ENCODE peak calls at places on chromosome 1, in six cellular contexts. One of them, this sample, is unnamed.

GRCh38 chr1:175984813-175985212 is 222.3 kb downstream of the COP1 start:
- DNase-seq in left lung: no peak
- DNase-seq in heart right ventricle: no peak
- DNase-seq in OCI-LY7: no peak
- DNase-seq in GM12865: no peak
- DNase-seq in psoas muscle: no peak
- DNase-seq in this sample: no peak

GRCh38 chr1:113423826-113424225 is 33.5 kb downstream of the MAGI3 start:
- DNase-seq in left lung: no peak
- DNase-seq in heart right ventricle: no peak
- DNase-seq in OCI-LY7: no peak
- DNase-seq in GM12865: no peak
- DNase-seq in psoas muscle: no peak
- DNase-seq in this sample: no peak

GRCh38 chr1:181179980-181180964 is 91.8 kb downstream of the IER5 start:
- DNase-seq in left lung: no peak
- DNase-seq in heart right ventricle: peak
- DNase-seq in OCI-LY7: no peak
- DNase-seq in GM12865: peak
- DNase-seq in psoas muscle: peak
- DNase-seq in this sample: peak

GRCh38 chr1:17136936-17137335 is 17.7 kb upstream of the PADI2 start:
- DNase-seq in left lung: no peak
- DNase-seq in heart right ventricle: no peak
- DNase-seq in OCI-LY7: no peak
- DNase-seq in GM12865: no peak
- DNase-seq in psoas muscle: no peak
- DNase-seq in this sample: no peak

GRCh38 chr1:119549719-119550141 is 42.7 kb downstream of the HSD3B1 start:
- DNase-seq in left lung: peak
- DNase-seq in heart right ventricle: peak
- DNase-seq in OCI-LY7: peak
- DNase-seq in GM12865: peak
- DNase-seq in psoas muscle: no peak
- DNase-seq in this sample: no peak

GRCh38 chr1:119327436-119328155 is 41.0 kb upstream of the HAO2 start:
- DNase-seq in left lung: no peak
- DNase-seq in heart right ventricle: no peak
- DNase-seq in OCI-LY7: no peak
- DNase-seq in GM12865: peak
- DNase-seq in psoas muscle: peak
- DNase-seq in this sample: no peak

GRCh38 chr1:22048351-22049192 is 3.9 kb upstream of the CDC42 start:
- DNase-seq in left lung: peak
- DNase-seq in heart right ventricle: no peak
- DNase-seq in OCI-LY7: peak
- DNase-seq in GM12865: peak
- DNase-seq in psoas muscle: no peak
- DNase-seq in this sample: no peak

GRCh38 chr1:206050655-206051235 is 2.2 kb upstream of the RHEX start:
- DNase-seq in left lung: peak
- DNase-seq in heart right ventricle: no peak
- DNase-seq in OCI-LY7: peak
- DNase-seq in GM12865: peak
- DNase-seq in psoas muscle: no peak
- DNase-seq in this sample: no peak

GRCh38 chr1:219330669-219331068 is 157.0 kb downstream of the LYPLAL1 start:
- DNase-seq in left lung: no peak
- DNase-seq in heart right ventricle: no peak
- DNase-seq in OCI-LY7: no peak
- DNase-seq in GM12865: no peak
- DNase-seq in psoas muscle: no peak
- DNase-seq in this sample: no peak

GRCh38 chr1:246728311-246728710 is 4.1 kb downstream of the SCCPDH start:
- DNase-seq in left lung: no peak
- DNase-seq in heart right ventricle: no peak
- DNase-seq in OCI-LY7: no peak
- DNase-seq in GM12865: no peak
- DNase-seq in psoas muscle: no peak
- DNase-seq in this sample: no peak

GRCh38 chr1:239899747-239900146 is 191.9 kb upstream of the FMN2 start:
- DNase-seq in left lung: no peak
- DNase-seq in heart right ventricle: no peak
- DNase-seq in OCI-LY7: no peak
- DNase-seq in GM12865: no peak
- DNase-seq in psoas muscle: no peak
- DNase-seq in this sample: no peak
- TF ChIP-seq CTCF in left lung: no peak
- TF ChIP-seq CTCF in heart right ventricle: no peak
- TF ChIP-seq CTCF in OCI-LY7: no peak
- TF ChIP-seq CTCF in GM12865: no peak
- TF ChIP-seq CTCF in psoas muscle: no peak
- TF ChIP-seq CTCF in this sample: no peak

GRCh38 chr1:18855573-18855972 is 3.9 kb downstream of the TAS1R2 start:
- DNase-seq in left lung: no peak
- DNase-seq in heart right ventricle: no peak
- DNase-seq in OCI-LY7: no peak
- DNase-seq in GM12865: no peak
- DNase-seq in psoas muscle: no peak
- DNase-seq in this sample: no peak

GRCh38 chr1:18852501-18852900 is 7.0 kb downstream of the TAS1R2 start:
- DNase-seq in left lung: no peak
- DNase-seq in heart right ventricle: no peak
- DNase-seq in OCI-LY7: no peak
- DNase-seq in GM12865: no peak
- DNase-seq in psoas muscle: no peak
- DNase-seq in this sample: no peak

GRCh38 chr1:18858070-18858688 is 1.3 kb downstream of the TAS1R2 start:
- DNase-seq in left lung: no peak
- DNase-seq in heart right ventricle: no peak
- DNase-seq in OCI-LY7: no peak
- DNase-seq in GM12865: no peak
- DNase-seq in psoas muscle: no peak
- DNase-seq in this sample: no peak

GRCh38 chr1:18856435-18856834 is 3.0 kb downstream of the TAS1R2 start:
- DNase-seq in left lung: no peak
- DNase-seq in heart right ventricle: no peak
- DNase-seq in OCI-LY7: no peak
- DNase-seq in GM12865: no peak
- DNase-seq in psoas muscle: no peak
- DNase-seq in this sample: no peak

GRCh38 chr1:18854331-18855025 is 5.0 kb downstream of the TAS1R2 start:
- DNase-seq in left lung: no peak
- DNase-seq in heart right ventricle: no peak
- DNase-seq in OCI-LY7: no peak
- DNase-seq in GM12865: no peak
- DNase-seq in psoas muscle: no peak
- DNase-seq in this sample: no peak
- TF ChIP-seq CTCF in left lung: no peak
- TF ChIP-seq CTCF in heart right ventricle: no peak
- TF ChIP-seq CTCF in OCI-LY7: no peak
- TF ChIP-seq CTCF in GM12865: no peak
- TF ChIP-seq CTCF in psoas muscle: no peak
- TF ChIP-seq CTCF in this sample: no peak

GRCh38 chr1:44237721-44238457 is 24.6 kb downstream of the DMAP1 start:
- DNase-seq in left lung: no peak
- DNase-seq in heart right ventricle: no peak
- DNase-seq in OCI-LY7: peak
- DNase-seq in GM12865: peak
- DNase-seq in psoas muscle: no peak
- DNase-seq in this sample: no peak
- TF ChIP-seq CTCF in left lung: peak
- TF ChIP-seq CTCF in heart right ventricle: no peak
- TF ChIP-seq CTCF in OCI-LY7: peak
- TF ChIP-seq CTCF in GM12865: peak
- TF ChIP-seq CTCF in psoas muscle: peak
- TF ChIP-seq CTCF in this sample: no peak

GRCh38 chr1:183946309-183946591 is 91.3 kb downstream of the COLGALT2 start:
- DNase-seq in left lung: no peak
- DNase-seq in heart right ventricle: no peak
- DNase-seq in OCI-LY7: no peak
- DNase-seq in GM12865: no peak
- DNase-seq in psoas muscle: no peak
- DNase-seq in this sample: no peak

GRCh38 chr1:183945432-183946308 is 91.9 kb downstream of the COLGALT2 start:
- DNase-seq in left lung: no peak
- DNase-seq in heart right ventricle: no peak
- DNase-seq in OCI-LY7: no peak
- DNase-seq in GM12865: no peak
- DNase-seq in psoas muscle: no peak
- DNase-seq in this sample: no peak

DNA sequence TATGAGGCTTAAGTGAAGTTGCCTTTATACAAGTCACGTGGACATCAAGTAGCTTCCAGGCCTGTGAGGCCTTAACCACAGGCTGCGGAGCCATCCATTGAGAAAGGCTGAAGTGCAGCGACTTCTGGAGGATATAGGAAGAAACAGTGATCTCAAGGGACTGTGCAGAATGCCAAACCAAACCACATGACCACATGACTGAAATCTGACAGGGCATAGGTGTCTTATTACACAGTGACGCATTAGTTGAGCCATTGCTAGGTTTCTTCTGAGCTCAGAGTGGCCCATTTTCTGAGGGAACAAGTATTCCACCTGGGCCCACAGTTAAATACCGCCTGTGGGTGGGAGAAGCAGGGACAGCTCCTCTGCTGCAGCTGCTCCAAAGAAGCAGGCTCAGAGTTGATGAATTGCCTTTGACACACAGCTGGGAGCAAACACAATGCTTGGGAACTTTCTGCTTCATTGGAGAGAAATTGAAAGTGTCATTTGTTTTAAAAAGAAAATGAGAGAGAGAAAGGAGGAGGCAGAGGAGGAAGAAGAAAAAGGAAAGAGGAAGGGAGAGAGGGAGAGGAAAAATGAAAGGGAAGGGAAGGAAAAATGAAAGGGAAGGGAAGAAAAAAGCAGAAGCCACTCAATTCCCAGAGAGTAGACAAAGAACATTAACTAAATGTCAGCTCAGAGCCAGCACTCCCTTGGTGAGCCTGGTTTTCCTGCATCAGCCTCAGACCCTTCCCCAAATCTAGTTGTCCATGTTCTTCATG is 94.4 kb downstream of the COLGALT2 start:
- DNase-seq in left lung: peak
- DNase-seq in heart right ventricle: peak
- DNase-seq in OCI-LY7: no peak
- DNase-seq in GM12865: peak
- DNase-seq in psoas muscle: peak
- DNase-seq in this sample: no peak
- TF ChIP-seq CTCF in left lung: no peak
- TF ChIP-seq CTCF in heart right ventricle: no peak
- TF ChIP-seq CTCF in OCI-LY7: no peak
- TF ChIP-seq CTCF in GM12865: no peak
- TF ChIP-seq CTCF in psoas muscle: no peak
- TF ChIP-seq CTCF in this sample: no peak

DNA sequence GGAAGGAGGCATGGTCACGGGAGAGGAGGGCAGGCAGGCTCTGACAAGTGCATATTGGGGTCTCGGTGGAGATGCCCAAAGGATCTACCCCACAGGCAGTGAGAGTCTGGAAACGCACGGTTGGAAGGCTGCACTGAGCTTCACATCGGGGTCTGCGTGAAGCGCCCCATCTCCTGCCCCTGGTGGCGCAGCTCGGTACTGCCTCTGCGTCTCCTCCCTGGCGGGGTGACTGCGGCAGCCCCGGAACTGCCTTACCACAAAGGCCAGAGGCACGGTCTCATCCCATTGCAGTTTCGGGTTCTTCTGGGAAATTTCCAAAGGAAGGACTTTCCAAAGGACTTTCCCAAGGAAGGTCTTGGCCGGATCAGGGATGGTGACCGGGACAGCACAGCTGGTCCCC is 69.2 kb upstream of the AJAP1 start:
- DNase-seq in left lung: no peak
- DNase-seq in heart right ventricle: peak
- DNase-seq in OCI-LY7: peak
- DNase-seq in GM12865: peak
- DNase-seq in psoas muscle: no peak
- DNase-seq in this sample: no peak
- TF ChIP-seq CTCF in left lung: peak
- TF ChIP-seq CTCF in heart right ventricle: peak
- TF ChIP-seq CTCF in OCI-LY7: peak
- TF ChIP-seq CTCF in GM12865: peak
- TF ChIP-seq CTCF in psoas muscle: peak
- TF ChIP-seq CTCF in this sample: peak

DNA sequence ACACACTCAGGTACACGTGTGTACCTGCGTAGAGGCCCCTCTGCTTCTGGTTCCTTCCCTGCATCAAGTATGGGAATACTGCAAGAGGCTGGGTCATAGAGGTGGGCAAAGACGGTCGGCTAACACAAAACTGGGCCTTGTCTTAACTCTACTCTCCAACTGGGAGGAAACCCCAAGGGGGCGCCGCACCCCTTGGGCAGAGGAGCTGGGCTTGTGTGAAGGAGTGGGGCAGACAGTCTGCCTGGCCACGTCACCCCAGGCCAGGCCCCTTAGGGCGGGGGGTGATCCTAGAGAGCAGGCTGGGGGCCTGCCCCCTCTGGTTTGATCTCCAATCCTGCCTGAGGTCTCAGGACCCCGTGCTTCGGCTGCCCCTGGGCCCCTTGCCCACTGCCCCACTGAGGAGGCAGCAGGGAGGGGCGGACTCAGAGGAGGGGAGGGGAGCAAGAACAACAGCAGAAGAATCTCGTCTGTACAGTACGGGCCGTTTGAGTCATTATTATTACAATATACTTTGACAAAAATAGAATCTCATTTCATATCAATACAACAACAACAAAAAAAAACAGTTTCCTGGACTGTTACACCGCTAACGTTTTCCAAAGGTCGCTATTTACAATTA is 34.7 kb downstream of the MEF2D start:
- DNase-seq in left lung: no peak
- DNase-seq in heart right ventricle: no peak
- DNase-seq in OCI-LY7: peak
- DNase-seq in GM12865: no peak
- DNase-seq in psoas muscle: no peak
- DNase-seq in this sample: no peak
- TF ChIP-seq CTCF in left lung: no peak
- TF ChIP-seq CTCF in heart right ventricle: no peak
- TF ChIP-seq CTCF in OCI-LY7: peak
- TF ChIP-seq CTCF in GM12865: no peak
- TF ChIP-seq CTCF in psoas muscle: no peak
- TF ChIP-seq CTCF in this sample: peak

GRCh38 chr1:109075531-109076490 is at the start of gene TAF13:
- DNase-seq in left lung: peak
- DNase-seq in heart right ventricle: peak
- DNase-seq in OCI-LY7: peak
- DNase-seq in GM12865: peak
- DNase-seq in psoas muscle: peak
- DNase-seq in this sample: peak
- TF ChIP-seq CTCF in left lung: peak
- TF ChIP-seq CTCF in heart right ventricle: no peak
- TF ChIP-seq CTCF in OCI-LY7: peak
- TF ChIP-seq CTCF in GM12865: no peak
- TF ChIP-seq CTCF in psoas muscle: peak
- TF ChIP-seq CTCF in this sample: peak

GRCh38 chr1:53076721-53077598 is 14.9 kb downstream of the PODN start:
- DNase-seq in left lung: peak
- DNase-seq in heart right ventricle: no peak
- DNase-seq in OCI-LY7: no peak
- DNase-seq in GM12865: no peak
- DNase-seq in psoas muscle: peak
- DNase-seq in this sample: no peak
- TF ChIP-seq CTCF in left lung: no peak
- TF ChIP-seq CTCF in heart right ventricle: no peak
- TF ChIP-seq CTCF in OCI-LY7: no peak
- TF ChIP-seq CTCF in GM12865: no peak
- TF ChIP-seq CTCF in psoas muscle: no peak
- TF ChIP-seq CTCF in this sample: no peak